ENCODE peak calls at places on chromosomes 5 and 9, in four cellular contexts. T is uterus; X is Peyer's patch; E is CD4-positive, CD25-positive, alpha-beta regulatory T cell. F is an unnamed sample.
A peak's percentile ranks its signal among the peaks of the same experiment; 100 is the strongest.

GRCh38 chr9:79166005-79166404 is 405.8 kb upstream of the TLE4 start:
- DNase-seq in T (no peak), X (no peak), E (no peak), F (no peak)

GRCh38 chr5:157306690-157307089 is 40.8 kb downstream of the CYFIP2 start:
- DNase-seq in E (peak; percentile 48), X (no peak), T (no peak), F (no peak)

GRCh38 chr5:142678615-142679014 is 7.3 kb downstream of the FGF1 start:
- DNase-seq in X (no peak), E (no peak), T (no peak), F (no peak)

GRCh38 chr9:131803758-131804411 is 64.0 kb upstream of the RAPGEF1 start:
- DNase-seq in E (no peak), X (no peak), T (no peak), F (no peak)

GRCh38 chr9:9100070-9100469 is 1300.5 kb upstream of the DMAC1 start:
- DNase-seq in E (no peak), X (no peak), T (no peak), F (no peak)

GRCh38 chr5:111680737-111681413 is 76.1 kb downstream of the NREP start:
- DNase-seq in E (no peak), T (peak; percentile 67), X (peak; percentile 64), F (peak; percentile 32)

GRCh38 chr9:70049672-70050271 is 6.1 kb downstream of the MAMDC2 start:
- DNase-seq in E (no peak), T (peak; percentile 94), X (peak; percentile 78), F (peak; percentile 59)

GRCh38 chr9:129491486-129491855 is 129.4 kb downstream of the C9orf50 start:
- DNase-seq in T (peak; percentile 64), E (no peak), X (peak; percentile 73), F (no peak)

GRCh38 chr9:78866228-78867132 is 569.6 kb downstream of the PSAT1 start:
- DNase-seq in T (no peak), X (no peak), E (no peak), F (no peak)

GRCh38 chr9:128093016-128093415 is 25.0 kb downstream of the SLC25A25 start:
- DNase-seq in E (no peak), X (no peak), T (no peak), F (no peak)

GRCh38 chr5:54446169-54446786 is 9.2 kb upstream of the HSPB3 start:
- DNase-seq in E (no peak), T (no peak), X (no peak), F (no peak)

GRCh38 chr5:177555665-177556064 is 1.3 kb upstream of the FAM193B start:
- DNase-seq in X (no peak), E (no peak), T (no peak), F (no peak)

GRCh38 chr9:136939996-136940525 is 4.5 kb downstream of the FBXW5 start:
- DNase-seq in T (no peak), E (no peak), X (no peak), F (no peak)

GRCh38 chr9:132514821-132515220 is 67.6 kb upstream of the BARHL1 start:
- DNase-seq in T (no peak), E (no peak), X (no peak), F (no peak)

GRCh38 chr5:140041099-140041491 is 2.0 kb downstream of the NRG2 start:
- DNase-seq in T (no peak), X (no peak), E (no peak), F (no peak)

GRCh38 chr5:79236364-79236969 is 536 bp downstream of the JMY start:
- DNase-seq in E (no peak), T (peak; percentile 21), X (no peak), F (no peak)

GRCh38 chr5:111231053-111231586 is 6.9 kb downstream of the CAMK4 start:
- DNase-seq in E (no peak), X (no peak), T (no peak), F (no peak)

GRCh38 chr9:98974994-98975712 is 31.4 kb downstream of the COL15A1 start:
- DNase-seq in T (peak; percentile 92), E (peak; percentile 71), X (peak; percentile 92), F (no peak)

GRCh38 chr5:131379071-131379538 is 115.3 kb downstream of the CDC42SE2 start:
- DNase-seq in T (no peak), E (peak; percentile 36), X (no peak), F (no peak)

GRCh38 chr9:336039-336438 is 121.4 kb downstream of the DOCK8 start:
- DNase-seq in X (no peak), T (no peak), E (no peak), F (no peak)

GRCh38 chr5:89556215-89557009 is 673.4 kb upstream of the MEF2C start:
- DNase-seq in E (no peak), X (no peak), T (no peak), F (no peak)

GRCh38 chr5:154811653-154812465 is 38.5 kb downstream of the FAXDC2 start:
- DNase-seq in E (peak; percentile 66), T (peak; percentile 50), X (peak; percentile 86), F (peak; percentile 15)

GRCh38 chr5:10723519-10723918 is 37.5 kb downstream of the DAP start:
- DNase-seq in E (no peak), T (no peak), X (no peak), F (no peak)

GRCh38 chr5:132385321-132386105 is 16.0 kb downstream of the SLC22A5 start:
- DNase-seq in E (peak; percentile 70), X (peak; percentile 82), T (peak; percentile 46), F (no peak)

GRCh38 chr9:96209407-96210031 is 92.5 kb downstream of the HSD17B3 start:
- DNase-seq in E (no peak), X (peak; percentile 55), T (no peak), F (no peak)

GRCh38 chr5:133792683-133793082 is 175.7 kb downstream of the C5orf15 start:
- DNase-seq in X (no peak), T (no peak), E (no peak), F (no peak)

GRCh38 chr5:170278611-170279500 is 18.7 kb downstream of the LCP2 start:
- DNase-seq in E (peak; percentile 91), T (no peak), X (peak; percentile 92), F (no peak)
- H3K27ac ChIP-seq in E (peak overlapping the region; percentile 88), T (peak overlapping the region; percentile 75), X (peak overlapping the region; percentile 73), F (no peak overlapping the region)

DNA sequence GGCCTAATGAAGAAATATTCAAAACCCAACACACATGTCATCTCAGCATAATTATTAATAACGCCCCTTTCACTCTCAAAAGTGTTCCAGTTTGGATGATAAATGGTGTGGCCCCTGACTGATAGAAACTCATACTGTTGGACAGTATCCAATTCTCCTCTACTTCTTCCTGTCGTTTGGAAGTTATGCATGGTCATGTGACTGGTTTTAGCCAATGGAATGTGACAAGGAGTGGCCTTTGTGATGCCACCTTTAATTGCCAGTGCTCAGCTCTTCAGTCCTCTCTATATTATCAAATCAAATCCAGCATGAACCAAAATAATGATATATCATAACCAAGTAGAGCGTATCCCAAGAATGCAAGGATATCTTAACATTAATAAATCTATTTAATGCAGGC is 117.8 kb upstream of the SPIN1 start:
- DNase-seq in T (no peak), X (no peak), E (no peak), F (no peak)
- H3K4me3 ChIP-seq in T (no peak overlapping the region), X (no peak overlapping the region), E (no peak overlapping the region), F (no peak overlapping the region)

DNA sequence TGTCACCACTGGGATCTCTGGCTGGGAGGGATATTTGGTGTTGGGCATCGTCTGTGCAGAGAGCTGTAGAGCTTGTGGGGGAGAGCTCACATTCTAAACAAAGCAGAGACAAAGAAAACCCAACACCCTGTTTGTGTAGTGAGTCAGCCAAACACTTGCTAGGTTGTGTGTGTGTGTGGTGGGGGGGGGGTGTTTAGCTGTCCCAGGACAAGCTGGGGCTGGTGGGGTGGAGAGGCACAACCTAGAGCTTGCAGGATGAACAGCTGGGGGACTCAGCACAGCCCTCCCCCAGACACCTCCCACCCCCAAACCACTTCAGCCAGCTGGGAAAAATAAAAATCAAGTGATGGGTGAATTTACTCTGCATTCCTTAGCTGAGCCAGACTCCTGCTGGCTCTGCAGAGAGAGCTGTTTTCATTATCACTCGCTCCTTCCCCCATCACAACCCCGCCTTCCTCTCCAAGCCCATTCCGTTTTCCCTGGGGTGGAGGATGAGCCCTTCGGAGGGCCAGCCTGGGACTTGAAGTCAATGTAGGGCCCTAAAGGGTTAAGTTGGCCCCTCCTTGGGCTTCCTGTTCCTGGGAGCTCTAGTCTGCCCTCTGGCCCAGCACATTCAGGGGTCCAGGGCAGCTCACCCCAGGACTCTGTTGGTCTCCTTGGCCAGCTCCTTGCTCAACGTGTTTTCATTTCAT is 2.6 kb downstream of the OLFML2A start:
- DNase-seq in X (peak; percentile 45), E (no peak), T (peak; percentile 59), F (no peak)
- H3K4me1 ChIP-seq in X (peaks cover 9% of the 10 kb centered on the region), E (peaks cover 7% of the 10 kb centered on the region), T (peaks cover 15% of the 10 kb centered on the region), F (peaks cover 13% of the 10 kb centered on the region)

GRCh38 chr5:96943829-96944228 is 7.9 kb downstream of the LNPEP start:
- DNase-seq in T (no peak), X (no peak), E (no peak), F (no peak)
- H3K27ac ChIP-seq in T (no peak overlapping the region), X (no peak overlapping the region), E (no peak overlapping the region), F (no peak overlapping the region)

GRCh38 chr9:83721509-83721908 is 13.8 kb upstream of the UBQLN1 start:
- DNase-seq in E (no peak), X (no peak), T (no peak), F (no peak)
- H3K4me3 ChIP-seq in E (no peak overlapping the region), X (no peak overlapping the region), T (no peak overlapping the region), F (no peak overlapping the region)

DNA sequence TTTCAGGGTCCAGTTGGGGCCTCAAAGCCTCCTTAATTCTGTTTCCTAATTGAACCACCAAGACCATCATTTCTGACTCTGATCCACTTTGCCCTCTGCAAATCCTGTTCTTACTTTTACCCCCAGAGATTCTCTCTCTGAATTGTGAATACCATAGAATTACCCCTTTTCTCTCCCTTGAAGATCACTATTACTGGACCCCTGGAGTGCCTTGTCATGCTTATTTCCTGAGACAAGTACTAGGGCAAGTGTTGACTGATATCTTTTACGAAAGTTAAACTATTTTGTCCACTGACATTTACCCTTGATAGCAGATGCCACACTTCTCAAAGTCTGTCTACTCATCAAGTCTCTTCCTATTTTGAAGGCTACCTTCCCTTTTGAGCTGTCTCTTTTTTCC is 246.9 kb upstream of the PTGER4 start:
- DNase-seq in E (no peak), T (no peak), X (no peak), F (no peak)
- H3K4me1 ChIP-seq in E (peaks cover 33% of the 10 kb centered on the region), T (no peaks in the 10 kb centered on the region), X (no peaks in the 10 kb centered on the region), F (no peaks in the 10 kb centered on the region)

GRCh38 chr5:160064441-160064840 is 54.8 kb downstream of the PWWP2A start:
- DNase-seq in T (no peak), X (peak; percentile 66), E (no peak), F (no peak)
- H3K27ac ChIP-seq in T (no peak overlapping the region), X (peak overlapping the region; percentile 64), E (no peak overlapping the region), F (no peak overlapping the region)

GRCh38 chr5:171318026-171318425 is 9.0 kb downstream of the TLX3 start:
- DNase-seq in X (no peak), T (no peak), E (no peak), F (no peak)

GRCh38 chr5:171315925-171316257 is 6.8 kb downstream of the TLX3 start:
- DNase-seq in E (no peak), X (no peak), T (no peak), F (no peak)

GRCh38 chr5:171315386-171315891 is 6.4 kb downstream of the TLX3 start:
- DNase-seq in X (no peak), T (no peak), E (no peak), F (no peak)

GRCh38 chr5:171316258-171317121 is 7.4 kb downstream of the TLX3 start:
- DNase-seq in X (no peak), E (no peak), T (no peak), F (no peak)

GRCh38 chr5:171317225-171317624 is 8.2 kb downstream of the TLX3 start:
- DNase-seq in T (no peak), X (no peak), E (no peak), F (no peak)
- H3K4me3 ChIP-seq in T (no peak overlapping the region), X (no peak overlapping the region), E (no peak overlapping the region), F (no peak overlapping the region)